ENCODE peak calls at places on chromosomes 11 and 22, in nine cellular contexts. B, X, W, G, A, P, O, Z and I are unnamed samples.
A peak's percentile ranks its signal among the peaks of the same experiment; 100 is the strongest.

GRCh38 chr11:44675906-44676305 is 50.9 kb upstream of the TSPAN18 start:
- DNase-seq in B (no peak), X (no peak), W (no peak), G (no peak), A (no peak), P (no peak), O (no peak), Z (no peak), I (no peak)

GRCh38 chr11:8229299-8230177 is 34.1 kb downstream of the LMO1 start:
- DNase-seq in B (no peak), X (no peak), W (no peak), G (no peak), A (no peak), P (no peak), O (no peak), Z (no peak), I (no peak)

GRCh38 chr22:44845191-44845590 is 92.8 kb downstream of the ARHGAP8 start:
- DNase-seq in B (no peak), X (no peak), W (no peak), G (no peak), A (no peak), P (no peak), O (no peak), Z (no peak), I (no peak)

GRCh38 chr11:75431533-75432525 is 1.2 kb downstream of the KLHL35 start:
- DNase-seq in B (peak; percentile 80), X (no peak), W (no peak), G (no peak), A (peak; percentile 43), P (no peak), O (no peak), Z (no peak), I (no peak)

GRCh38 chr22:44802956-44803355 is 50.6 kb downstream of the ARHGAP8 start:
- DNase-seq in B (peak; percentile 20), X (no peak), W (no peak), G (no peak), A (no peak), P (no peak), O (no peak), Z (no peak), I (no peak)

GRCh38 chr22:22712092-22712658 is 67.8 kb downstream of the GGTLC2 start:
- DNase-seq in B (no peak), X (no peak), W (no peak), G (no peak), A (no peak), P (no peak), O (no peak), Z (no peak), I (no peak)

GRCh38 chr22:42283288-42284229 is 13.1 kb upstream of the TCF20 start:
- DNase-seq in B (peak; percentile 75), X (no peak), W (no peak), G (no peak), A (peak; percentile 87), P (peak; percentile 31), O (no peak), Z (no peak), I (peak; percentile 85)

GRCh38 chr22:40055143-40055926 is 60.6 kb downstream of the FAM83F start:
- DNase-seq in B (no peak), X (no peak), W (no peak), G (no peak), A (no peak), P (no peak), O (no peak), Z (no peak), I (no peak)

GRCh38 chr11:124876818-124877630 is 11.8 kb downstream of the ROBO3 start:
- DNase-seq in B (peak; percentile 77), X (no peak), W (no peak), G (no peak), A (no peak), P (no peak), O (no peak), Z (no peak), I (no peak)

GRCh38 chr11:2518983-2519340 is 74.2 kb downstream of the KCNQ1 start:
- DNase-seq in B (peak; percentile 29), X (no peak), W (no peak), G (no peak), A (peak; percentile 1), P (no peak), O (no peak), Z (no peak), I (no peak)

GRCh38 chr22:36405671-36406070 is 17.9 kb upstream of the MYH9 start:
- DNase-seq in B (no peak), X (no peak), W (no peak), G (peak; percentile 59), A (no peak), P (peak; percentile 44), O (no peak), Z (no peak), I (no peak)

GRCh38 chr11:3086671-3087150 is 29.5 kb upstream of the CARS1 start:
- DNase-seq in B (no peak), X (no peak), W (no peak), G (no peak), A (no peak), P (no peak), O (no peak), Z (no peak), I (no peak)

GRCh38 chr11:313787-314547 is at the start of gene IFITM1:
- DNase-seq in B (peak; percentile 83), X (peak; percentile 75), W (peak; percentile 65), G (peak; percentile 83), A (peak; percentile 60), P (peak; percentile 48), O (peak; percentile 76), Z (no peak), I (no peak)

GRCh38 chr11:118226781-118227180 is 2.0 kb upstream of the JAML start:
- DNase-seq in B (no peak), X (no peak), W (no peak), G (no peak), A (no peak), P (no peak), O (no peak), Z (no peak), I (no peak)

GRCh38 chr11:118608268-118609214 is 1.1 kb downstream of the PHLDB1 start:
- DNase-seq in B (peak; percentile 67), X (no peak), W (peak; percentile 90), G (peak; percentile 91), A (peak; percentile 54), P (peak; percentile 84), O (no peak), Z (peak; percentile 77), I (peak; percentile 45)

GRCh38 chr11:96863520-96863919 is 473.7 kb downstream of the JRKL start:
- DNase-seq in B (no peak), X (no peak), W (no peak), G (no peak), A (no peak), P (no peak), O (no peak), Z (no peak), I (no peak)

GRCh38 chr22:37887610-37888378 is 18.3 kb upstream of the MICALL1 start:
- DNase-seq in B (peak; percentile 75), X (peak; percentile 77), W (peak; percentile 54), G (peak; percentile 94), A (peak; percentile 56), P (no peak), O (peak; percentile 57), Z (peak; percentile 47), I (no peak)
- TF ChIP-seq CTCF in B (peak; percentile 75), X (peak; percentile 84), W (peak; percentile 73), G (peak; percentile 84), A (peak; percentile 53), P (no peak), O (peak; percentile 74), Z (peak; percentile 82), I (peak; percentile 13)

GRCh38 chr22:50272103-50272782 is 2.1 kb upstream of the MAPK11 start:
- DNase-seq in B (peak; percentile 72), X (no peak), W (no peak), G (peak; percentile 29), A (peak; percentile 45), P (no peak), O (no peak), Z (no peak), I (no peak)

GRCh38 chr22:50276143-50276542 is 6.0 kb upstream of the MAPK11 start:
- DNase-seq in B (peak; percentile 86), X (no peak), W (no peak), G (peak; percentile 75), A (no peak), P (no peak), O (no peak), Z (no peak), I (no peak)

GRCh38 chr22:50271519-50271970 is 1.4 kb upstream of the MAPK11 start:
- DNase-seq in B (peak; percentile 88), X (no peak), W (no peak), G (peak; percentile 54), A (peak; percentile 96), P (peak; percentile 51), O (no peak), Z (no peak), I (peak; percentile 88)

GRCh38 chr22:50275181-50276055 is 5.2 kb upstream of the MAPK11 start:
- DNase-seq in B (no peak), X (no peak), W (no peak), G (no peak), A (no peak), P (no peak), O (no peak), Z (no peak), I (no peak)

GRCh38 chr22:50274311-50274710 is 4.1 kb upstream of the MAPK11 start:
- DNase-seq in B (peak; percentile 73), X (no peak), W (peak; percentile 57), G (peak; percentile 63), A (peak; percentile 81), P (peak; percentile 28), O (no peak), Z (peak; percentile 35), I (peak; percentile 47)
- TF ChIP-seq CTCF in B (peak; percentile 61), X (peak; percentile 42), W (peak; percentile 53), G (peak; percentile 46), A (peak; percentile 50), P (peak; percentile 38), O (peak; percentile 33), Z (peak; percentile 48), I (peak; percentile 12)

GRCh38 chr11:113626736-113627135 is 79.4 kb downstream of the TMPRSS5 start:
- DNase-seq in B (peak; percentile 13), X (no peak), W (no peak), G (peak; percentile 36), A (no peak), P (no peak), O (no peak), Z (no peak), I (no peak)
- TF ChIP-seq CTCF in B (no peak), X (no peak), W (no peak), G (no peak), A (no peak), P (no peak), O (no peak), Z (no peak), I (no peak)

DNA sequence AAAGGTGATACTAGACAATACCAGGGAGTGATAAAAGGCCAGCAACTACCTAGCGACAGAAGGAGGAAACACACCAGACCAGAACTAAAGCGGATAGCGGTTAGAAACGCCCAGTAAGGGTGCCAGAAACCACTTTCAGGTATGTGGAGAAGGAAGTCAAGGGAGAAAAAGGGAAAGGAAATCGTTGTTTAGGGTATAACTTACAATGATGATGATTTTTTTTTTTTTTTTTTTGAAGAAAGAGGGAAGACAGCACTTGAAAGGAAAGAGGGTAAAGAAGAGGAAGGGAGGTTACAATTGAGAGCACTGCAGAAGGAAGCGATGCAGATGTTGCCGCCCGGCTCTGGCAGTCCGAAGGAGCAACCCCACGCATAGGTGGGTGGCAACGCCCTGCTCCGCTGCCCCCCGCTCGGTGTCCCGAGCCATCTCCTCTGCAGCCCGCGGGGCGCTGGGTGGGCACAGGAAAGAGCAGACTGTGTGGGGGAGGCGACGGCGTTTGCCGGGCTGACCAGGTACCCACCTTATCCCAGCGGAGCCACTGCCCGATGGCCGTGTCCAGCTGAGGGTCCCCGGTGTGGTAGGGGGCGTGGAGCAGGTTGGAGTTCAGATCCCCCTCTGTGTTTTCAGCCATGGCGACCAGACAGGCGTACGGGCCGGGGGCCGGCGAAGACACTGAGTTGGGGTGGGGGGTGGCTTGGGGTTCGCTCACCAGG is 546 bp downstream of the PGM2L1 start:
- DNase-seq in B (peak; percentile 74), X (no peak), W (no peak), G (no peak), A (peak; percentile 59), P (peak; percentile 20), O (no peak), Z (peak; percentile 11), I (peak; percentile 43)
- TF ChIP-seq CTCF in B (peak; percentile 54), X (peak; percentile 28), W (no peak), G (peak; percentile 23), A (peak; percentile 31), P (peak; percentile 43), O (peak; percentile 7), Z (peak; percentile 33), I (no peak)